ENCODE peak calls at places on chromosomes 11 and 22, in six cellular contexts. S is heart right ventricle, R is fibroblast of mammary gland, Y is brain microvascular endothelial cell, C is PC-3, V is EH. W is an unnamed sample.

GRCh38 chr11:60918941-60919275 is 5.0 kb downstream of the TMEM109 start:
- DNase-seq in S (no peak), R (peak), Y (peak), C (peak), V (peak), W (peak)

GRCh38 chr11:20353829-20354434 is 9.6 kb upstream of the HTATIP2 start:
- DNase-seq in S (peak), R (peak), Y (peak), C (peak), V (peak), W (peak)

GRCh38 chr11:104661901-104662300 is 236.4 kb downstream of the CASP12 start:
- DNase-seq in S (no peak), R (no peak), Y (no peak), C (no peak), V (no peak), W (no peak)

GRCh38 chr11:107973641-107974040 is 35.1 kb upstream of the CUL5 start:
- DNase-seq in S (no peak), R (peak), Y (no peak), C (no peak), V (no peak), W (no peak)

GRCh38 chr22:47206819-47207218 is 444.4 kb downstream of the TBC1D22A start:
- DNase-seq in S (no peak), R (no peak), Y (no peak), C (no peak), V (no peak), W (no peak)

GRCh38 chr11:122439911-122440782 is 215.4 kb upstream of the UBASH3B start:
- DNase-seq in S (peak), R (peak), Y (peak), C (no peak), V (peak), W (peak)

GRCh38 chr22:24758164-24758799 is 16.2 kb downstream of the PIWIL3 start:
- DNase-seq in S (peak), R (peak), Y (peak), C (peak), V (peak), W (peak)

GRCh38 chr22:18088825-18089568 is 11.2 kb downstream of the PEX26 start:
- DNase-seq in S (no peak), R (no peak), Y (no peak), C (no peak), V (no peak), W (no peak)

GRCh38 chr11:101226617-101227016 is 97.0 kb upstream of the PGR start:
- DNase-seq in S (no peak), R (no peak), Y (no peak), C (no peak), V (no peak), W (no peak)

GRCh38 chr11:13963169-13963948 is 836 bp downstream of the SPON1 start:
- DNase-seq in S (no peak), R (no peak), Y (no peak), C (no peak), V (no peak), W (peak)

GRCh38 chr22:19755145-19755710 is 5.3 kb upstream of the TBX1 start:
- DNase-seq in S (no peak), R (no peak), Y (no peak), C (no peak), V (no peak), W (no peak)

GRCh38 chr22:40308999-40309578 is 37.2 kb upstream of the ADSL start:
- DNase-seq in S (no peak), R (no peak), Y (no peak), C (no peak), V (no peak), W (no peak)